ENCODE peak calls at places on chromosome 12, in seven cellular contexts. One of them, this sample, is unnamed.

GRCh38 chr12:34600592-34601462 is 578.5 kb downstream of the ALG10 start:
- DNase-seq in K562: no peak
- DNase-seq in breast epithelium: no peak
- DNase-seq in lower leg skin: no peak
- DNase-seq in A549: no peak
- DNase-seq in IMR-90: no peak
- DNase-seq in HCT116: no peak
- DNase-seq in this sample: peak

GRCh38 chr12:113591480-113591971 is 119.9 kb upstream of the LHX5 start:
- DNase-seq in K562: peak
- DNase-seq in breast epithelium: no peak
- DNase-seq in lower leg skin: no peak
- DNase-seq in A549: peak
- DNase-seq in IMR-90: no peak
- DNase-seq in HCT116: no peak
- DNase-seq in this sample: no peak

GRCh38 chr12:74820324-74820723 is 282.7 kb downstream of the ATXN7L3B start:
- DNase-seq in K562: no peak
- DNase-seq in breast epithelium: no peak
- DNase-seq in lower leg skin: no peak
- DNase-seq in A549: no peak
- DNase-seq in IMR-90: no peak
- DNase-seq in HCT116: no peak
- DNase-seq in this sample: no peak

GRCh38 chr12:54082402-54082892 is 28.8 kb downstream of the HOXC4 start:
- DNase-seq in K562: peak
- DNase-seq in breast epithelium: no peak
- DNase-seq in lower leg skin: no peak
- DNase-seq in A549: no peak
- DNase-seq in IMR-90: no peak
- DNase-seq in HCT116: no peak
- DNase-seq in this sample: peak

GRCh38 chr12:92879698-92880322 is 49.3 kb downstream of the EEA1 start:
- DNase-seq in K562: peak
- DNase-seq in breast epithelium: no peak
- DNase-seq in lower leg skin: no peak
- DNase-seq in A549: no peak
- DNase-seq in IMR-90: no peak
- DNase-seq in HCT116: no peak
- DNase-seq in this sample: no peak

GRCh38 chr12:7146228-7146627 is 16.1 kb downstream of the CLSTN3 start:
- DNase-seq in K562: no peak
- DNase-seq in breast epithelium: no peak
- DNase-seq in lower leg skin: no peak
- DNase-seq in A549: no peak
- DNase-seq in IMR-90: no peak
- DNase-seq in HCT116: no peak
- DNase-seq in this sample: no peak

GRCh38 chr12:93634416-93634815 is 42.8 kb upstream of the CRADD start:
- DNase-seq in K562: no peak
- DNase-seq in breast epithelium: no peak
- DNase-seq in lower leg skin: no peak
- DNase-seq in A549: no peak
- DNase-seq in IMR-90: peak
- DNase-seq in HCT116: no peak
- DNase-seq in this sample: no peak

GRCh38 chr12:884746-885414 is 64.6 kb downstream of the RAD52 start:
- DNase-seq in K562: no peak
- DNase-seq in breast epithelium: no peak
- DNase-seq in lower leg skin: no peak
- DNase-seq in A549: no peak
- DNase-seq in IMR-90: no peak
- DNase-seq in HCT116: no peak
- DNase-seq in this sample: no peak

GRCh38 chr12:65631621-65632111 is 192.6 kb upstream of the HMGA2 start:
- DNase-seq in K562: no peak
- DNase-seq in breast epithelium: no peak
- DNase-seq in lower leg skin: peak
- DNase-seq in A549: peak
- DNase-seq in IMR-90: peak
- DNase-seq in HCT116: peak
- DNase-seq in this sample: no peak

GRCh38 chr12:20883288-20883687 is 72.8 kb downstream of the SLCO1B3 start:
- DNase-seq in K562: no peak
- DNase-seq in breast epithelium: no peak
- DNase-seq in lower leg skin: no peak
- DNase-seq in A549: no peak
- DNase-seq in IMR-90: no peak
- DNase-seq in HCT116: no peak
- DNase-seq in this sample: no peak

GRCh38 chr12:4736048-4736447 is 15.8 kb downstream of the GALNT8 start:
- DNase-seq in K562: no peak
- DNase-seq in breast epithelium: no peak
- DNase-seq in lower leg skin: no peak
- DNase-seq in A549: no peak
- DNase-seq in IMR-90: no peak
- DNase-seq in HCT116: no peak
- DNase-seq in this sample: no peak

GRCh38 chr12:10211975-10212622 is 578 bp upstream of the GABARAPL1 start:
- DNase-seq in K562: peak
- DNase-seq in breast epithelium: peak
- DNase-seq in lower leg skin: peak
- DNase-seq in A549: peak
- DNase-seq in IMR-90: peak
- DNase-seq in HCT116: peak
- DNase-seq in this sample: peak
- TF ChIP-seq POLR2A in K562: peak
- TF ChIP-seq POLR2A in breast epithelium: peak
- TF ChIP-seq POLR2A in lower leg skin: no peak
- TF ChIP-seq POLR2A in A549: no peak
- TF ChIP-seq POLR2A in IMR-90: peak
- TF ChIP-seq POLR2A in HCT116: no peak
- TF ChIP-seq POLR2A in this sample: peak

DNA sequence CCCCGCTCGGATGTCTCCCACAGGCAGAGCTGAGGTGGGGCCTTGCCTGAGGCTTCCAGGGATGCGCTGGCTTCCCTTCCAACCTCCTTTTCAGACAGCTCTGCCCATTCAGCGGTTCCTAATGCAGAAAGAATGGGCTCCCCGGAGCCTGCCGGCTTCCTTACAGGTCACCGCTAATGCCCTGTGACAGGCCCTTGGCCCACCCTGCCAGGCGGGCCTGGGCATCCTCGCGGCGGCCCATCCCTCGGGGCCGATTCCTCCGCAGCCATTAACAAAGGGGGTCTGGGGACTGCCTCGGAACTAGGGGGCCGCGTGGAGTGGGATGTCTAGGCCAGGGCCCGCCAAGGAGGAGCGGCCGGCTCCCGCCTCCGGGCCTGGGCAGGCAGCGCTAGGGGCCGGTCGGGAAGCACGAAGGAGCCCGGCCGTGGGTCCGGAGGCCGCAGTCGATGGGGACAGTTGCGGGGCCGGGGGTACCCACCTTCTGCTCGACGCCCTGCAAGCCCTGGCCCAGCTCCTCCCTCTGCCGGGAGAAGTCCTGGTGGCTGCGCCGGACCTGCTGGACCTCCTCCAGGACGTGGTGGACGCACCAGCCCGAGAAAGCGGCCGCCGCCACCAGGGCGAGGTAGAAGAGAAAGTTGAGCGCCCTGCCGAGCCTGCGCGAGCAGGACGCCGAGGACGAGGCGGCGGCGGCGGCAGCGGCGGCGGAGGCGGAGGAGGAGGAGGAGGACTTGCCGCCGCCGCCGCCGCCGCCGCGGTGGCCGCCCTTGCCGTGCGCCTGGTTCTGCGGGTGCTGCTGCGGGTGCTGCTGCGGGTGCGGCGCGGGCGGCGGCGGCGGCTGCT is 709 bp downstream of the CKAP4 start:
- DNase-seq in K562: no peak
- DNase-seq in breast epithelium: peak
- DNase-seq in lower leg skin: peak
- DNase-seq in A549: peak
- DNase-seq in IMR-90: peak
- DNase-seq in HCT116: no peak
- DNase-seq in this sample: peak
- TF ChIP-seq POLR2A in K562: no peak
- TF ChIP-seq POLR2A in breast epithelium: no peak
- TF ChIP-seq POLR2A in lower leg skin: no peak
- TF ChIP-seq POLR2A in A549: peak
- TF ChIP-seq POLR2A in IMR-90: peak
- TF ChIP-seq POLR2A in HCT116: no peak
- TF ChIP-seq POLR2A in this sample: no peak

GRCh38 chr12:52280319-52280795 is 5.9 kb downstream of the KRT86 start:
- DNase-seq in K562: no peak
- DNase-seq in breast epithelium: peak
- DNase-seq in lower leg skin: peak
- DNase-seq in A549: peak
- DNase-seq in IMR-90: peak
- DNase-seq in HCT116: peak
- DNase-seq in this sample: no peak
- TF ChIP-seq POLR2A in K562: no peak
- TF ChIP-seq POLR2A in breast epithelium: no peak
- TF ChIP-seq POLR2A in lower leg skin: no peak
- TF ChIP-seq POLR2A in A549: no peak
- TF ChIP-seq POLR2A in IMR-90: peak
- TF ChIP-seq POLR2A in HCT116: no peak
- TF ChIP-seq POLR2A in this sample: no peak

GRCh38 chr12:100572184-100572583 is 1.3 kb upstream of the GAS2L3 start:
- DNase-seq in K562: no peak
- DNase-seq in breast epithelium: no peak
- DNase-seq in lower leg skin: no peak
- DNase-seq in A549: no peak
- DNase-seq in IMR-90: no peak
- DNase-seq in HCT116: no peak
- DNase-seq in this sample: no peak

GRCh38 chr12:100573168-100573498 is 351 bp upstream of the GAS2L3 start:
- DNase-seq in K562: no peak
- DNase-seq in breast epithelium: no peak
- DNase-seq in lower leg skin: no peak
- DNase-seq in A549: no peak
- DNase-seq in IMR-90: no peak
- DNase-seq in HCT116: no peak
- DNase-seq in this sample: no peak

GRCh38 chr12:100576311-100577036 is 3.0 kb downstream of the GAS2L3 start:
- DNase-seq in K562: peak
- DNase-seq in breast epithelium: no peak
- DNase-seq in lower leg skin: no peak
- DNase-seq in A549: peak
- DNase-seq in IMR-90: peak
- DNase-seq in HCT116: peak
- DNase-seq in this sample: no peak

GRCh38 chr12:100574262-100575074 is 984 bp downstream of the GAS2L3 start:
- DNase-seq in K562: no peak
- DNase-seq in breast epithelium: no peak
- DNase-seq in lower leg skin: no peak
- DNase-seq in A549: peak
- DNase-seq in IMR-90: no peak
- DNase-seq in HCT116: no peak
- DNase-seq in this sample: no peak

GRCh38 chr12:100573499-100574261 is at the start of gene GAS2L3:
- DNase-seq in K562: peak
- DNase-seq in breast epithelium: peak
- DNase-seq in lower leg skin: peak
- DNase-seq in A549: peak
- DNase-seq in IMR-90: peak
- DNase-seq in HCT116: peak
- DNase-seq in this sample: peak
- TF ChIP-seq POLR2A in K562: peak
- TF ChIP-seq POLR2A in breast epithelium: no peak
- TF ChIP-seq POLR2A in lower leg skin: no peak
- TF ChIP-seq POLR2A in A549: peak
- TF ChIP-seq POLR2A in IMR-90: peak
- TF ChIP-seq POLR2A in HCT116: peak
- TF ChIP-seq POLR2A in this sample: peak

GRCh38 chr12:47819902-47820630 is at the start of gene HDAC7:
- DNase-seq in K562: peak
- DNase-seq in breast epithelium: peak
- DNase-seq in lower leg skin: peak
- DNase-seq in A549: peak
- DNase-seq in IMR-90: peak
- DNase-seq in HCT116: peak
- DNase-seq in this sample: peak
- TF ChIP-seq POLR2A in K562: no peak
- TF ChIP-seq POLR2A in breast epithelium: no peak
- TF ChIP-seq POLR2A in lower leg skin: no peak
- TF ChIP-seq POLR2A in A549: peak
- TF ChIP-seq POLR2A in IMR-90: no peak
- TF ChIP-seq POLR2A in HCT116: peak
- TF ChIP-seq POLR2A in this sample: peak

GRCh38 chr12:52023976-52024688 is 17.4 kb downstream of the TAMALIN start:
- DNase-seq in K562: no peak
- DNase-seq in breast epithelium: no peak
- DNase-seq in lower leg skin: no peak
- DNase-seq in A549: no peak
- DNase-seq in IMR-90: no peak
- DNase-seq in HCT116: no peak
- DNase-seq in this sample: no peak

GRCh38 chr12:52020126-52020525 is 13.4 kb downstream of the TAMALIN start:
- DNase-seq in K562: no peak
- DNase-seq in breast epithelium: no peak
- DNase-seq in lower leg skin: no peak
- DNase-seq in A549: no peak
- DNase-seq in IMR-90: no peak
- DNase-seq in HCT116: no peak
- DNase-seq in this sample: no peak

GRCh38 chr12:52023182-52023975 is 16.6 kb downstream of the TAMALIN start:
- DNase-seq in K562: peak
- DNase-seq in breast epithelium: peak
- DNase-seq in lower leg skin: peak
- DNase-seq in A549: peak
- DNase-seq in IMR-90: peak
- DNase-seq in HCT116: peak
- DNase-seq in this sample: peak

GRCh38 chr12:52020539-52021336 is 14.0 kb downstream of the TAMALIN start:
- DNase-seq in K562: peak
- DNase-seq in breast epithelium: no peak
- DNase-seq in lower leg skin: no peak
- DNase-seq in A549: peak
- DNase-seq in IMR-90: peak
- DNase-seq in HCT116: no peak
- DNase-seq in this sample: peak

DNA sequence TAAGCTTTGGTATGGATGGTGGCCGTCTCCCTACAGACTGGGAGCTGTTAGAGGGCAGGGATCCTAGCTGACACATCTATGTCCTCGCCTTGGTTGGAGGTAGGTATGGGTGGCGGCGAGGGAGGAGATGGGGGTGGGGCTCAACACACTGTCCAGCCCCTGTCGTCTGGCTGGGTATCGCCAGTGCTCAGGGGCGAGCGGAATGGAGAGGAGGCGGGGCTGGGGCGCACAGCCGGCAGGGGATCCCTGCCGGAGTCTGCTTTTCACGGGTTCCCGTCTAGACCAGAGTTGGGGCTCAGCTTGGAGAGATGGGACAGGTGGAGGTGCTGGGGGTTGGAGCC is 16.1 kb downstream of the TAMALIN start:
- DNase-seq in K562: peak
- DNase-seq in breast epithelium: no peak
- DNase-seq in lower leg skin: no peak
- DNase-seq in A549: peak
- DNase-seq in IMR-90: no peak
- DNase-seq in HCT116: no peak
- DNase-seq in this sample: peak
- TF ChIP-seq POLR2A in K562: no peak
- TF ChIP-seq POLR2A in breast epithelium: no peak
- TF ChIP-seq POLR2A in lower leg skin: no peak
- TF ChIP-seq POLR2A in A549: no peak
- TF ChIP-seq POLR2A in IMR-90: no peak
- TF ChIP-seq POLR2A in HCT116: no peak
- TF ChIP-seq POLR2A in this sample: no peak

This sample was measured in ovary.